ENCODE peak calls at places on chromosomes 7 and 10, in six cellular contexts. O is neuronal stem cell, E is H9, R is mesendoderm, J is trophoblast cell, Z is mesenchymal stem cell. U is an unnamed sample.
A peak's percentile ranks its signal among the peaks of the same experiment; 100 is the strongest.

GRCh38 chr7:157238087-157238486 is 98.7 kb upstream of the DNAJB6 start:
- DNase-seq in O (no peak), R (peak; percentile 22), J (no peak), E (peak; percentile 59), Z (no peak), U (no peak)

GRCh38 chr10:21904930-21905329 is 98.6 kb downstream of the DNAJC1 start:
- DNase-seq in R (no peak), J (no peak), O (no peak), E (no peak), Z (no peak), U (no peak)

GRCh38 chr10:113069595-113069994 is 119.5 kb downstream of the TCF7L2 start:
- DNase-seq in J (peak; percentile 96), Z (peak; percentile 70), O (no peak), R (peak; percentile 30), E (no peak), U (peak; percentile 89)

GRCh38 chr10:123102673-123103072 is 33.1 kb upstream of the HMX3 start:
- DNase-seq in Z (no peak), O (no peak), J (no peak), E (peak; percentile 34), R (no peak), U (no peak)

GRCh38 chr7:155884225-155885161 is 72.2 kb upstream of the SHH start:
- DNase-seq in J (no peak), O (no peak), R (no peak), E (peak; percentile 14), Z (no peak), U (no peak)

GRCh38 chr7:47584128-47584865 is 2.4 kb upstream of the TNS3 start:
- DNase-seq in R (no peak), Z (no peak), O (no peak), E (no peak), J (no peak), U (no peak)

GRCh38 chr7:27172388-27172774 is 1.7 kb downstream of the HOXA10 start:
- DNase-seq in Z (peak; percentile 53), J (no peak), E (peak; percentile 30), O (no peak), R (no peak), U (no peak)

GRCh38 chr10:79491171-79491835 is 21.0 kb upstream of the EIF5AL1 start:
- DNase-seq in E (peak; percentile 51), Z (no peak), O (no peak), J (peak; percentile 35), R (peak; percentile 53), U (no peak)

GRCh38 chr7:96236198-96237039 is 85.5 kb downstream of the SLC25A13 start:
- DNase-seq in R (peak; percentile 26), O (no peak), Z (peak; percentile 89), E (no peak), J (no peak), U (peak; percentile 95)

GRCh38 chr7:158034571-158034970 is 553.1 kb downstream of the PTPRN2 start:
- DNase-seq in R (no peak), J (no peak), E (no peak), Z (no peak), O (no peak), U (no peak)

GRCh38 chr10:28713626-28714352 is 36.5 kb downstream of the BAMBI start:
- DNase-seq in O (no peak), J (no peak), R (no peak), E (no peak), Z (no peak), U (no peak)

GRCh38 chr7:149625339-149625946 is 127.8 kb upstream of the ZNF746 start:
- DNase-seq in R (peak; percentile 66), O (peak; percentile 50), Z (peak; percentile 71), J (peak; percentile 56), E (peak; percentile 65), U (peak; percentile 54)

GRCh38 chr7:159027091-159027802 is 117.4 kb downstream of the VIPR2 start:
- DNase-seq in O (no peak), R (peak; percentile 31), Z (no peak), J (no peak), E (peak; percentile 20), U (no peak)

GRCh38 chr10:123807444-123808035 is 84.1 kb downstream of the CPXM2 start:
- DNase-seq in R (no peak), O (no peak), E (no peak), Z (no peak), J (no peak), U (no peak)

GRCh38 chr7:102061981-102062390 is 224.7 kb upstream of the SH2B2 start:
- DNase-seq in E (no peak), Z (peak; percentile 65), R (peak; percentile 71), O (no peak), J (peak; percentile 97), U (peak; percentile 46)

GRCh38 chr7:142709921-142710320 is 39.4 kb upstream of the PRSS1 start:
- DNase-seq in R (no peak), Z (no peak), E (no peak), J (no peak), O (no peak), U (no peak)

GRCh38 chr7:572013-572667 is 52.5 kb upstream of the PDGFA start:
- DNase-seq in O (no peak), Z (no peak), R (no peak), J (no peak), E (no peak), U (no peak)

GRCh38 chr7:573496-574295 is 54.0 kb upstream of the PDGFA start:
- DNase-seq in O (no peak), E (no peak), Z (no peak), J (no peak), R (no peak), U (no peak)

GRCh38 chr7:571096-572012 is 51.7 kb upstream of the PDGFA start:
- DNase-seq in R (no peak), E (no peak), O (no peak), Z (no peak), J (no peak), U (no peak)

GRCh38 chr7:574661-575395 is 55.2 kb upstream of the PDGFA start:
- DNase-seq in E (no peak), R (no peak), O (no peak), J (no peak), Z (no peak), U (no peak)

DNA sequence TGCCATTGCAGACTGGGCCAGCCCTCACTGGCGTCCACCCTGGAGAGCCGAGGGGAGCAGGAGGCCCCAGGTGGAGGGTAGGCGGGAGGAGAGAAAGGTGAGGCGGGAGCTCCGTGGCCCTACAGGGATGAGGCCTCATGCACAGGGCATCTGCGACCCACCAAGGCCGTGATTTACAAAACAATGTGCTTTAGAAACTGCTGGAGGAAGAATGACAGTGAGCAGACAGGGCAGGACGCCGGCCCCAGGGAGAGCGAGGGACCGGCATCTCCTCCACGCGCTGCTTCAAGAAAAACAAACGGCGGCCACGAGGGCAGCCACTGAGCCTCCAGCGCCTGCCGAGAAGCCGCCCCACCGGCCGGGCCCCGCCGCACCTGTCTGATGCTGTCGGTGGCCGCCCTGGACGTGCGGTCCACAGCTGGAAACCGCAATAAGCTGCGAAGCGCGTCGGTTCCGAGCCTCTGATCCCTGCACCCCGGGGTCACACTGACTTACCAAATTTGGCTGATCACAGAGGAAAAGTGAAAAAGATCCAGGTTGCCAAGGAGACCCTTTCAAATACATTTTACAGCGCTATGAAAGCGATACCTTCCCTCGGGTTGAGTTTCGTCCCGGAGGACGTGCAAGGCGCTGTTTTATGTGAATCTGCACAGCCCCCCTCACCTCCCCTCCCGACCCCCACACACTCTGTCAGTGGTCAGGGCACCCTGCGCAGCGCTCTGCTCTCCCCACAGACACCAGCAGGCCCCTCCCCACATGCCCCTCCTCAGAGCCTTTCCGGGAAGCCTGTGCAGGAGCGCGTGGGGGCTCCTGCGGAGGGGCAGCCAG is 53.2 kb upstream of the PDGFA start:
- DNase-seq in Z (no peak), R (no peak), J (no peak), O (no peak), E (peak; percentile 75), U (no peak)
- H3K4ac ChIP-seq in Z (no peak overlapping the region), R (no peak overlapping the region), J (no peak overlapping the region), O (no peak overlapping the region), E (no peak overlapping the region), U (no peak overlapping the region)

GRCh38 chr7:134289423-134289822 is 27.3 kb downstream of the SLC35B4 start:
- DNase-seq in O (no peak), J (no peak), R (no peak), E (no peak), Z (no peak), U (no peak)

GRCh38 chr7:134284952-134285351 is 31.8 kb downstream of the SLC35B4 start:
- DNase-seq in R (no peak), E (no peak), J (no peak), O (no peak), Z (no peak), U (no peak)

GRCh38 chr7:134290286-134290685 is 26.4 kb downstream of the SLC35B4 start:
- DNase-seq in O (no peak), Z (no peak), R (peak; percentile 7), E (no peak), J (no peak), U (peak; percentile 15)

GRCh38 chr7:134283972-134284371 is 32.8 kb downstream of the SLC35B4 start:
- DNase-seq in R (no peak), O (no peak), Z (no peak), E (no peak), J (no peak), U (no peak)

DNA sequence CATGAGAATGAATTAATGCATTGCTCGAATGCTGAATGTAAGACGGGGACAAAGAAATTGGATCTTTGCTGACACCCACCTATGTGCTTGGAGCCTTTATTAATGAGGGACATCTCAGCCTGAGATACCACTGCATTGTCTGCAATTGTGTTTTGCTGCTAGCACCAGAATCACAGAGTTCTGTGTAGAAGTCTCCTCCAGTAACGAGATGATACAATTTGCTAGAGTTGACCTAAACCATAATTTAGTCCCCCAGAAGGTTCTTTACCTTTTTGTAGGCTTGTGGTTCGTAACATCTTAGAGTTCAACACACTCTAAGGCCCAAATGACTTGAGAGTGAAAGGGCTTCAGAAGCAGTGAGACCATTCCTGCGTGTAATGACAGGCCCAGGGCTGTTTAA is 28.5 kb downstream of the SLC35B4 start:
- DNase-seq in R (no peak), E (no peak), J (no peak), Z (no peak), O (no peak), U (no peak)
- H3K4ac ChIP-seq in R (no peak overlapping the region), E (no peak overlapping the region), J (no peak overlapping the region), Z (no peak overlapping the region), O (no peak overlapping the region), U (no peak overlapping the region)

GRCh38 chr10:91197044-91197651 is 23.3 kb upstream of the PCGF5 start:
- DNase-seq in E (no peak), Z (peak; percentile 62), J (peak; percentile 5), R (peak; percentile 14), O (no peak), U (peak; percentile 53)
- H3K4ac ChIP-seq in E (no peak overlapping the region), Z (no peak overlapping the region), J (no peak overlapping the region), R (no peak overlapping the region), O (no peak overlapping the region), U (no peak overlapping the region)

DNA sequence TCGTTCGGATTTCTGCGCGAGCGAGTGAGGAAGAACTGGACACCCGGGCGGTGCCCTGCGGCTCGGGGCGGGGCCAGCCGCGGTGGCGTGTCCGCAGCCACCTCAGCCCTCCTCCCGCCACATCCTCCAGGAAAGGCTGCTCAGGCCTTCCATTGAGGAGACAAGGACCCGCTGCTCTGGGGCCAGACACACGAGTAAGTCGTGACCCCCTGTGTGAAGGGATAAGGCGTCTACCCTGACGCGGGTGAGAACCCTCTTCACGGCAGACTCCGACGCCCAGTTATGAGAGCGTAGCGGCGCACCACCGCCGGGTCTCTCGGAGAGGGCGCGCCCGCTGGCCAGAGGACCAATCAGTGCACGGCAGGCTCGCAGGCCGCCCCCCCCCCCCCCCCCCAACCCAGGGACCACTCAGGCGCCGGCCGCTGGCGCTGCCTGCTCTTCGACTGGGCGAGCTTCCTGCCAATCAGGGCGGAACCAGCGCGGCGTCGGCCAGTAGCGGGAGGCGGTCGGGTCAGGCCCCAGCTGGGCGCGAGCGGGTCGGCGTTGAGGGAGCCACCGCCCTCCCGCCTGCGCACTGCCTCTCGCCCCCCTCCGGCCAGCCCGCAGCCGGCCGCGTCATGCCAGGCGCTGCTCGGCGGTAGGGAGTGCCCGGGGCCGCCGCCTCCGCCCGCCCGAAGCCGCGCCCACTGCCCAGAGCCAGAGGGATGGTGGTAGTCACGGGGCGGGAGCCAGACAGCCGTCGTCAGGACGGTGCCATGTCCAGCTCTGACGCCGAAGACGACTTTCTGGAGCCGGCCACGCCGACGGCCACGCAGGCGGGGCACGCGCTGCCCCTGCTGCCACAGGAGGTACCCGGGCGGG is at the start of gene KCTD7:
- DNase-seq in E (peak; percentile 99), Z (peak; percentile 98), J (peak; percentile 99), O (peak; percentile 95), R (peak; percentile 99), U (peak; percentile 98)
- H3K4ac ChIP-seq in E (no peak within 1 kb of the TSS), Z (peak within 1 kb of the TSS; percentile 90), J (peak within 1 kb of the TSS; percentile 81), O (no peak within 1 kb of the TSS), R (peak within 1 kb of the TSS; percentile 75), U (peak within 1 kb of the TSS; percentile 97)